ENCODE peak calls at places on chromosomes 5 and 9, in eight cellular contexts. Y is WTC11; R is lung microvascular endothelial cell; T is stimulated activated CD4-positive, alpha-beta T cell treated with anti-CD3 and anti-CD28 coated beads, Interleukin-15, amount 100 ng/mL, for 24 hours; H is T-helper 2 cell; W is MM.1S; N is DMS153; S is ACHN. E is an unnamed sample.
A peak's percentile ranks its signal among the peaks of the same experiment; 100 is the strongest.

GRCh38 chr9:19493174-19493811 is 84.5 kb downstream of the ACER2 start:
- DNase-seq in Y (peak; percentile 60), R (peak; percentile 46), T (peak; percentile 55), H (no peak), W (peak; percentile 19), N (peak; percentile 35), S (peak; percentile 43), E (peak; percentile 26)

GRCh38 chr5:94181940-94182339 is 436.5 kb downstream of the KIAA0825 start:
- DNase-seq in Y (peak; percentile 24), R (no peak), T (no peak), H (no peak), W (no peak), N (no peak), S (peak; percentile 22), E (no peak)

GRCh38 chr5:54743997-54744788 is 226.6 kb downstream of the SNX18 start:
- DNase-seq in Y (no peak), R (peak; percentile 92), T (peak; percentile 45), H (no peak), W (peak; percentile 99), N (peak; percentile 29), S (peak; percentile 49), E (no peak)

GRCh38 chr9:20331095-20331685 is 291.1 kb downstream of the MLLT3 start:
- DNase-seq in Y (no peak), R (no peak), T (no peak), H (no peak), W (no peak), N (no peak), S (no peak), E (no peak)

GRCh38 chr9:137077758-137078693 is 709 bp downstream of the UAP1L1 start:
- DNase-seq in Y (peak; percentile 34), R (no peak), T (peak; percentile 60), H (no peak), W (peak; percentile 13), N (no peak), S (no peak), E (no peak)

GRCh38 chr9:127049044-127049443 is 73.4 kb downstream of the ANGPTL2 start:
- DNase-seq in Y (no peak), R (peak; percentile 99), T (peak; percentile 11), H (peak; percentile 3), W (peak; percentile 69), N (peak; percentile 40), S (peak; percentile 77), E (peak; percentile 9)

GRCh38 chr5:82397741-82398320 is 119.7 kb upstream of the RPS23 start:
- DNase-seq in Y (no peak), R (no peak), T (no peak), H (no peak), W (no peak), N (no peak), S (no peak), E (no peak)

GRCh38 chr5:69416180-69416579 is 1.3 kb downstream of the MARVELD2 start:
- DNase-seq in Y (no peak), R (no peak), T (no peak), H (no peak), W (no peak), N (no peak), S (no peak), E (no peak)

GRCh38 chr5:57696906-57697590 is 214.4 kb upstream of the ACTBL2 start:
- DNase-seq in Y (no peak), R (no peak), T (no peak), H (no peak), W (no peak), N (no peak), S (no peak), E (no peak)

GRCh38 chr5:53262348-53262970 is 152.9 kb upstream of the MOCS2 start:
- DNase-seq in Y (peak; percentile 29), R (peak; percentile 66), T (peak; percentile 8), H (no peak), W (no peak), N (no peak), S (peak; percentile 24), E (no peak)

GRCh38 chr9:92965759-92966517 is 18.6 kb downstream of the FGD3 start:
- DNase-seq in Y (no peak), R (no peak), T (no peak), H (no peak), W (no peak), N (no peak), S (no peak), E (no peak)

GRCh38 chr5:172219296-172219695 is 25.3 kb downstream of the EFCAB9 start:
- DNase-seq in Y (no peak), R (no peak), T (no peak), H (no peak), W (no peak), N (no peak), S (no peak), E (no peak)

GRCh38 chr9:121667214-121667613 is 15.8 kb downstream of the DAB2IP start:
- DNase-seq in Y (no peak), R (no peak), T (no peak), H (no peak), W (no peak), N (no peak), S (no peak), E (no peak)

GRCh38 chr5:124236366-124237231 is 509.8 kb downstream of the ZNF608 start:
- DNase-seq in Y (no peak), R (no peak), T (no peak), H (no peak), W (no peak), N (no peak), S (no peak), E (no peak)

E was measured in GM18507.